ENCODE peak calls at places on chromosomes 2 and 18, in ten cellular contexts. One of them, this sample, is unnamed. For H3K27me3, the result is how much of the 10 kb centered on the place peaks cover.

GRCh38 chr2:128416781-128417180 is 98.1 kb upstream of the HS6ST1 start:
- DNase-seq in psoas muscle: peak
- DNase-seq in lower lobe of right lung: no peak
- DNase-seq in heart left ventricle: no peak
- DNase-seq in WERI-Rb-1: no peak
- DNase-seq in PC-9: no peak
- DNase-seq in IMR-90: no peak
- DNase-seq in K562: no peak
- DNase-seq in esophagus squamous epithelium: no peak
- DNase-seq in sigmoid colon: no peak
- DNase-seq in this sample: no peak

GRCh38 chr2:105125428-105125827 is 87.6 kb downstream of the MRPS9 start:
- DNase-seq in WERI-Rb-1: peak
- DNase-seq in psoas muscle: no peak
- DNase-seq in lower lobe of right lung: no peak
- DNase-seq in heart left ventricle: no peak
- DNase-seq in esophagus squamous epithelium: no peak
- DNase-seq in sigmoid colon: no peak
- DNase-seq in IMR-90: no peak
- DNase-seq in K562: no peak
- DNase-seq in PC-9: no peak
- DNase-seq in this sample: no peak

GRCh38 chr2:207836526-207837133 is 66.9 kb upstream of the FZD5 start:
- DNase-seq in IMR-90: no peak
- DNase-seq in psoas muscle: no peak
- DNase-seq in esophagus squamous epithelium: no peak
- DNase-seq in sigmoid colon: no peak
- DNase-seq in K562: no peak
- DNase-seq in WERI-Rb-1: no peak
- DNase-seq in lower lobe of right lung: no peak
- DNase-seq in heart left ventricle: no peak
- DNase-seq in PC-9: no peak
- DNase-seq in this sample: peak

GRCh38 chr2:86360781-86361180 is 23.4 kb upstream of the REEP1 start:
- DNase-seq in heart left ventricle: no peak
- DNase-seq in K562: no peak
- DNase-seq in IMR-90: no peak
- DNase-seq in lower lobe of right lung: no peak
- DNase-seq in esophagus squamous epithelium: no peak
- DNase-seq in psoas muscle: no peak
- DNase-seq in sigmoid colon: no peak
- DNase-seq in PC-9: no peak
- DNase-seq in WERI-Rb-1: peak
- DNase-seq in this sample: no peak

GRCh38 chr2:73069855-73070650 is 1.5 kb downstream of the SFXN5 start:
- DNase-seq in esophagus squamous epithelium: no peak
- DNase-seq in PC-9: no peak
- DNase-seq in lower lobe of right lung: no peak
- DNase-seq in K562: peak
- DNase-seq in heart left ventricle: no peak
- DNase-seq in psoas muscle: no peak
- DNase-seq in IMR-90: peak
- DNase-seq in WERI-Rb-1: no peak
- DNase-seq in sigmoid colon: no peak
- DNase-seq in this sample: no peak

GRCh38 chr18:4068552-4069158 is 386.5 kb downstream of the DLGAP1 start:
- DNase-seq in WERI-Rb-1: peak
- DNase-seq in esophagus squamous epithelium: no peak
- DNase-seq in IMR-90: peak
- DNase-seq in psoas muscle: no peak
- DNase-seq in heart left ventricle: no peak
- DNase-seq in sigmoid colon: no peak
- DNase-seq in K562: peak
- DNase-seq in lower lobe of right lung: no peak
- DNase-seq in PC-9: no peak
- DNase-seq in this sample: no peak

GRCh38 chr2:29309090-29310054 is 194.2 kb downstream of the CLIP4 start:
- DNase-seq in PC-9: peak
- DNase-seq in sigmoid colon: no peak
- DNase-seq in esophagus squamous epithelium: no peak
- DNase-seq in K562: peak
- DNase-seq in IMR-90: peak
- DNase-seq in WERI-Rb-1: peak
- DNase-seq in heart left ventricle: no peak
- DNase-seq in psoas muscle: no peak
- DNase-seq in lower lobe of right lung: no peak
- DNase-seq in this sample: no peak

GRCh38 chr18:61554946-61555361 is 221.7 kb downstream of the CDH20 start:
- DNase-seq in lower lobe of right lung: no peak
- DNase-seq in psoas muscle: no peak
- DNase-seq in esophagus squamous epithelium: no peak
- DNase-seq in PC-9: no peak
- DNase-seq in IMR-90: peak
- DNase-seq in WERI-Rb-1: no peak
- DNase-seq in heart left ventricle: no peak
- DNase-seq in K562: no peak
- DNase-seq in sigmoid colon: no peak
- DNase-seq in this sample: no peak

DNA sequence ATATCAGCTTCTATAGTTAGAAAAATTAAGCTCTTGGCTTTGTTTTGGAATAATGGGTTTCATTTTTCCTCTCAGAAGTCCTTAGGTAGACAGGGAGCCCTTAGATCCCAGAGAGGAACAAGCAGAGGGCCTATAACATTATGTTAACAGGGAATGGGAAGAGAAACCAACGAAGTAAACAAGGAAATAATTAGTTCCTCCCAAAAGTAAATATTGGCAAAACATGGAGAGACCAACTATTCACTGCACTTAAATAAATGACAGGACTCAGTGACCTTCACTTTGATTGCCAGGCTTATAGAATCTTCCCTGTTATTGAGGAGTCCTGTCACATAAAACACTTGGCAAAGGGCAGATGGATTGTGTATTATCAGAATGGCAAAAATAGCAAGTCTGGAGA is 5.3 kb downstream of the CRIM1 start:
- DNase-seq in sigmoid colon: no peak
- DNase-seq in IMR-90: no peak
- DNase-seq in K562: no peak
- DNase-seq in psoas muscle: no peak
- DNase-seq in lower lobe of right lung: no peak
- DNase-seq in esophagus squamous epithelium: no peak
- DNase-seq in heart left ventricle: no peak
- DNase-seq in WERI-Rb-1: no peak
- DNase-seq in PC-9: peak
- DNase-seq in this sample: no peak
- H3K27me3 ChIP-seq in sigmoid colon: under half
- H3K27me3 ChIP-seq in IMR-90: under half
- H3K27me3 ChIP-seq in K562: under half
- H3K27me3 ChIP-seq in psoas muscle: under half
- H3K27me3 ChIP-seq in lower lobe of right lung: under half
- H3K27me3 ChIP-seq in esophagus squamous epithelium: under half
- H3K27me3 ChIP-seq in heart left ventricle: under half
- H3K27me3 ChIP-seq in WERI-Rb-1: under half
- H3K27me3 ChIP-seq in PC-9: under half
- H3K27me3 ChIP-seq in this sample: under half

DNA sequence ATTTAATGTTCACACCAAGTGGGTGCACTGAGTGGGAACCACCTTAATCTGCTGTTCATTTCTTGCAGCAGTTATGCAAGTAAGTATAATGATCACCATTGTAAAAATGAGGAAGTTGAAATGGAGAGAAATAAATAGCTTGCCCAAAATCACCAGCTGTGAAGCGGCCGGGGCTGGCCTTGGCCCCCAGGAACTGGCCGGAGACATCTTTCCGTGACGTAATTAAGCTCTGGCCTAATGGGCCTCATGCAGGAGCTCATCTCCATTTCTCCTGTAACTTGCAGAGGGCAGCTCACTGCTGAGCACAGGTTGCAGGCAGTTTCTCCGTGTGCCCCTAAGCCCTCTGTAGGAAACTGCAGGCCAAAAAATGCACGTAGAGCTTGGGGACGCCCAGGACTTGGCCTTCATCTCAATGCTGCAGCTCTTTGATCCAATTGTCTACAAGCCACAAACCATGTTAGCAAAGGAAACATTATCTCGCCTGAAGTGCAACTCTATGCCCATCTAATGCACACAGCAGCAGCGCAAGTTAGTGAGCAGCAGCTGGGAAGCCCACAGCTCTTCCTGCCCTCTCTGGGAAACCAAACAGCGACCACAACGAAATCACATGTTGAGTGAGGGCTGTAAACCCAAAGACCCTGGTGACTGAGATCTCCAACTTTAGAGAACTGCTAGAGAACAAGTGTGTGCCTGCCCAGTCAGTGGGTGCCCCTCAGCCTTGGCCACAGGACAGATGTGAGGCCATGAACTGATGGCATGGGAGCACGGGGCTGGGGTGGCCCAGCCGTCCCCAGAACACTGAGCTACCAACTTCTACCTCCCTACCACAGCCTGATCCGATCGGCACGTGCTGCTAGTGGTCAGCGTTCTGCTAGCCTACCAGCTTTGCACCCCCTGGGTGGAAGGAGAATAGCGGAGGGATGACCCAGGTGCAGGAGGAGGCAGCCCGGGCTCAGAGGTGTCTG is 28.8 kb downstream of the APCDD1 start:
- DNase-seq in lower lobe of right lung: no peak
- DNase-seq in K562: no peak
- DNase-seq in WERI-Rb-1: no peak
- DNase-seq in heart left ventricle: peak
- DNase-seq in sigmoid colon: no peak
- DNase-seq in IMR-90: no peak
- DNase-seq in psoas muscle: no peak
- DNase-seq in esophagus squamous epithelium: no peak
- DNase-seq in PC-9: no peak
- DNase-seq in this sample: peak
- H3K4me3 ChIP-seq in lower lobe of right lung: no peak
- H3K4me3 ChIP-seq in K562: no peak
- H3K4me3 ChIP-seq in WERI-Rb-1: no peak
- H3K4me3 ChIP-seq in heart left ventricle: no peak
- H3K4me3 ChIP-seq in sigmoid colon: no peak
- H3K4me3 ChIP-seq in IMR-90: no peak
- H3K4me3 ChIP-seq in psoas muscle: no peak
- H3K4me3 ChIP-seq in esophagus squamous epithelium: no peak
- H3K4me3 ChIP-seq in PC-9: no peak
- H3K4me3 ChIP-seq in this sample: no peak

GRCh38 chr2:231613655-231614558 is 21.2 kb downstream of the TEX44 start:
- DNase-seq in heart left ventricle: peak
- DNase-seq in IMR-90: peak
- DNase-seq in PC-9: peak
- DNase-seq in WERI-Rb-1: no peak
- DNase-seq in sigmoid colon: peak
- DNase-seq in K562: peak
- DNase-seq in psoas muscle: peak
- DNase-seq in esophagus squamous epithelium: peak
- DNase-seq in lower lobe of right lung: peak
- DNase-seq in this sample: peak

GRCh38 chr2:231614559-231615057 is 21.9 kb downstream of the TEX44 start:
- DNase-seq in sigmoid colon: no peak
- DNase-seq in lower lobe of right lung: peak
- DNase-seq in K562: no peak
- DNase-seq in WERI-Rb-1: no peak
- DNase-seq in heart left ventricle: no peak
- DNase-seq in psoas muscle: peak
- DNase-seq in PC-9: no peak
- DNase-seq in IMR-90: no peak
- DNase-seq in esophagus squamous epithelium: no peak
- DNase-seq in this sample: peak

GRCh38 chr2:231617059-231617926 is 24.6 kb downstream of the TEX44 start:
- DNase-seq in K562: no peak
- DNase-seq in psoas muscle: no peak
- DNase-seq in IMR-90: peak
- DNase-seq in PC-9: peak
- DNase-seq in sigmoid colon: no peak
- DNase-seq in esophagus squamous epithelium: no peak
- DNase-seq in heart left ventricle: no peak
- DNase-seq in lower lobe of right lung: no peak
- DNase-seq in WERI-Rb-1: no peak
- DNase-seq in this sample: no peak

GRCh38 chr2:231613054-231613654 is 20.5 kb downstream of the TEX44 start:
- DNase-seq in K562: no peak
- DNase-seq in psoas muscle: no peak
- DNase-seq in esophagus squamous epithelium: no peak
- DNase-seq in WERI-Rb-1: no peak
- DNase-seq in lower lobe of right lung: no peak
- DNase-seq in PC-9: peak
- DNase-seq in heart left ventricle: no peak
- DNase-seq in sigmoid colon: peak
- DNase-seq in IMR-90: no peak
- DNase-seq in this sample: peak

GRCh38 chr2:231615058-231615671 is 22.5 kb downstream of the TEX44 start:
- DNase-seq in IMR-90: no peak
- DNase-seq in heart left ventricle: no peak
- DNase-seq in WERI-Rb-1: no peak
- DNase-seq in sigmoid colon: peak
- DNase-seq in PC-9: no peak
- DNase-seq in K562: no peak
- DNase-seq in esophagus squamous epithelium: no peak
- DNase-seq in psoas muscle: no peak
- DNase-seq in lower lobe of right lung: no peak
- DNase-seq in this sample: no peak
- TF ChIP-seq CTCF in IMR-90: no peak
- TF ChIP-seq CTCF in heart left ventricle: no peak
- TF ChIP-seq CTCF in WERI-Rb-1: no peak
- TF ChIP-seq CTCF in sigmoid colon: no peak
- TF ChIP-seq CTCF in PC-9: peak
- TF ChIP-seq CTCF in K562: no peak
- TF ChIP-seq CTCF in esophagus squamous epithelium: no peak
- TF ChIP-seq CTCF in psoas muscle: no peak
- TF ChIP-seq CTCF in lower lobe of right lung: no peak
- TF ChIP-seq CTCF in this sample: no peak

GRCh38 chr2:232417489-232417888 is 10.8 kb downstream of the ALPG start:
- DNase-seq in PC-9: no peak
- DNase-seq in esophagus squamous epithelium: no peak
- DNase-seq in WERI-Rb-1: no peak
- DNase-seq in K562: no peak
- DNase-seq in psoas muscle: no peak
- DNase-seq in sigmoid colon: peak
- DNase-seq in heart left ventricle: no peak
- DNase-seq in lower lobe of right lung: no peak
- DNase-seq in IMR-90: no peak
- DNase-seq in this sample: no peak

GRCh38 chr2:232419245-232420072 is 12.8 kb downstream of the ALPG start:
- DNase-seq in psoas muscle: no peak
- DNase-seq in lower lobe of right lung: peak
- DNase-seq in esophagus squamous epithelium: no peak
- DNase-seq in PC-9: no peak
- DNase-seq in WERI-Rb-1: no peak
- DNase-seq in sigmoid colon: peak
- DNase-seq in heart left ventricle: peak
- DNase-seq in K562: no peak
- DNase-seq in IMR-90: no peak
- DNase-seq in this sample: no peak

GRCh38 chr2:232418056-232418455 is 11.4 kb downstream of the ALPG start:
- DNase-seq in IMR-90: no peak
- DNase-seq in heart left ventricle: no peak
- DNase-seq in esophagus squamous epithelium: no peak
- DNase-seq in WERI-Rb-1: no peak
- DNase-seq in PC-9: no peak
- DNase-seq in sigmoid colon: peak
- DNase-seq in psoas muscle: no peak
- DNase-seq in K562: no peak
- DNase-seq in lower lobe of right lung: peak
- DNase-seq in this sample: no peak

GRCh38 chr2:232420073-232420454 is 13.4 kb downstream of the ALPG start:
- DNase-seq in sigmoid colon: peak
- DNase-seq in psoas muscle: no peak
- DNase-seq in lower lobe of right lung: peak
- DNase-seq in IMR-90: no peak
- DNase-seq in K562: no peak
- DNase-seq in WERI-Rb-1: no peak
- DNase-seq in PC-9: no peak
- DNase-seq in heart left ventricle: no peak
- DNase-seq in esophagus squamous epithelium: no peak
- DNase-seq in this sample: no peak

DNA sequence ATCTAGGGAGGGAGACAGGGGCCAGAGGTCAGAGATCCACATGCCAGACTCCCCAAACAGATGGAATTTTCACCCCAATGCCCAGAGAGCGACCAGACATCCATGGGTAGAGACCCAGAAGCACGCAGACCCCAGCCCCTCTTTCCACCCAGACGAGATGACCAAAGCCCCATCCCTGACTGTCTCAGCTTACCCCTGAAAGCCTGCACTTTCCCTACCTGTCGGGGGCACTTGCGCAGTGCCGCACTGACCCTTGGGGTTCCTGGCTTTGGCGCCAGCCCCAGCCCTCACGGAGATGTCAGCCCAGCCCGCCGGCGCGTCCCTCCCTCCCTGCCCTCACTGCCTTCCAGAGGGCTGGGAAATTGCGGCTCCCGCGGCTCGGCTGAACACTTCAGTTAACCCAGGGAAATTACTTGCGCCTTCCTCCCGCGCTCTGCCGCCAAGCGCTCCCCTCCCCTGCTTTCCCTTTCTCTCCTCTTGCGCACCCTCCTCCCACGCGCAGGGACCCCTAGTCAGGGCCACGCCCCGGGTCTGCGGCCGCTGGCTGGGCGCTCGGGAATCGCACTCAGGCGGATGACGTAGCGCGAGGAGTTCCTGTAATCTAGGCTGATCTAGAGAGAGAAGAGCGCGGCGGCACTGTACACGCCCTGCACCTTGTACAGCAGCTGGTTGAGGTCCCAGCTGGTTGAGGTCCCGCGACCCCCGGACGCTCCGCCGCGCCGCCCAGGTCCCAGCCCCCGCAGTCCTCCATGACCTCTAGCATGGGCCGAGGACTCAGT is 12.0 kb downstream of the ALPG start:
- DNase-seq in IMR-90: no peak
- DNase-seq in heart left ventricle: peak
- DNase-seq in K562: peak
- DNase-seq in WERI-Rb-1: peak
- DNase-seq in psoas muscle: no peak
- DNase-seq in PC-9: no peak
- DNase-seq in esophagus squamous epithelium: no peak
- DNase-seq in sigmoid colon: peak
- DNase-seq in lower lobe of right lung: peak
- DNase-seq in this sample: no peak
- H3K27me3 ChIP-seq in IMR-90: half or more
- H3K27me3 ChIP-seq in heart left ventricle: under half
- H3K27me3 ChIP-seq in K562: under half
- H3K27me3 ChIP-seq in WERI-Rb-1: under half
- H3K27me3 ChIP-seq in psoas muscle: under half
- H3K27me3 ChIP-seq in PC-9: under half
- H3K27me3 ChIP-seq in esophagus squamous epithelium: under half
- H3K27me3 ChIP-seq in sigmoid colon: under half
- H3K27me3 ChIP-seq in lower lobe of right lung: half or more
- H3K27me3 ChIP-seq in this sample: half or more